ENCODE peak calls at places on chromosomes 11 and 22, in ten cellular contexts. One of them, this sample, is unnamed.

GRCh38 chr22:45429921-45430775 is 16.7 kb downstream of the RIBC2 start:
- DNase-seq in CD8-positive, alpha-beta T cell: no peak
- DNase-seq in pancreas: no peak
- DNase-seq in activated naive CD4-positive, alpha-beta T cell: no peak
- DNase-seq in HFF-Myc: no peak
- DNase-seq in fibroblast of mammary gland: no peak
- DNase-seq in hippocampal formation: no peak
- DNase-seq in right atrium auricular region: no peak
- DNase-seq in activated CD4-positive, alpha-beta T cell treated with anti-CD3 and anti-CD28 coated beads, Interleukin-2, amount 10 ng/mL, durations not matched to agents 7 days and 5 days: no peak
- DNase-seq in GM12878: no peak
- DNase-seq in this sample: no peak

GRCh38 chr11:65777241-65777640 is 3.5 kb downstream of the AP5B1 start:
- DNase-seq in GM12878: no peak
- DNase-seq in fibroblast of mammary gland: no peak
- DNase-seq in activated CD4-positive, alpha-beta T cell treated with anti-CD3 and anti-CD28 coated beads, Interleukin-2, amount 10 ng/mL, durations not matched to agents 7 days and 5 days: no peak
- DNase-seq in activated naive CD4-positive, alpha-beta T cell: no peak
- DNase-seq in pancreas: peak
- DNase-seq in hippocampal formation: no peak
- DNase-seq in CD8-positive, alpha-beta T cell: peak
- DNase-seq in HFF-Myc: no peak
- DNase-seq in right atrium auricular region: peak
- DNase-seq in this sample: no peak

GRCh38 chr11:122882809-122883681 is 486 bp downstream of the JHY start:
- DNase-seq in hippocampal formation: no peak
- DNase-seq in right atrium auricular region: no peak
- DNase-seq in CD8-positive, alpha-beta T cell: peak
- DNase-seq in activated CD4-positive, alpha-beta T cell treated with anti-CD3 and anti-CD28 coated beads, Interleukin-2, amount 10 ng/mL, durations not matched to agents 7 days and 5 days: peak
- DNase-seq in pancreas: peak
- DNase-seq in HFF-Myc: no peak
- DNase-seq in GM12878: no peak
- DNase-seq in activated naive CD4-positive, alpha-beta T cell: peak
- DNase-seq in fibroblast of mammary gland: peak
- DNase-seq in this sample: peak

GRCh38 chr22:46676881-46677280 is 56.7 kb downstream of the GRAMD4 start:
- DNase-seq in fibroblast of mammary gland: no peak
- DNase-seq in GM12878: no peak
- DNase-seq in right atrium auricular region: no peak
- DNase-seq in pancreas: peak
- DNase-seq in hippocampal formation: no peak
- DNase-seq in CD8-positive, alpha-beta T cell: no peak
- DNase-seq in activated naive CD4-positive, alpha-beta T cell: no peak
- DNase-seq in HFF-Myc: no peak
- DNase-seq in activated CD4-positive, alpha-beta T cell treated with anti-CD3 and anti-CD28 coated beads, Interleukin-2, amount 10 ng/mL, durations not matched to agents 7 days and 5 days: no peak
- DNase-seq in this sample: no peak

GRCh38 chr22:19819911-19820879 is 34.5 kb downstream of the GNB1L start:
- DNase-seq in CD8-positive, alpha-beta T cell: peak
- DNase-seq in HFF-Myc: no peak
- DNase-seq in right atrium auricular region: no peak
- DNase-seq in fibroblast of mammary gland: no peak
- DNase-seq in activated CD4-positive, alpha-beta T cell treated with anti-CD3 and anti-CD28 coated beads, Interleukin-2, amount 10 ng/mL, durations not matched to agents 7 days and 5 days: no peak
- DNase-seq in GM12878: no peak
- DNase-seq in hippocampal formation: no peak
- DNase-seq in pancreas: no peak
- DNase-seq in activated naive CD4-positive, alpha-beta T cell: no peak
- DNase-seq in this sample: no peak

GRCh38 chr11:71240865-71241691 is 11.3 kb downstream of the SHANK2 start:
- DNase-seq in hippocampal formation: no peak
- DNase-seq in CD8-positive, alpha-beta T cell: no peak
- DNase-seq in activated naive CD4-positive, alpha-beta T cell: no peak
- DNase-seq in HFF-Myc: peak
- DNase-seq in right atrium auricular region: no peak
- DNase-seq in activated CD4-positive, alpha-beta T cell treated with anti-CD3 and anti-CD28 coated beads, Interleukin-2, amount 10 ng/mL, durations not matched to agents 7 days and 5 days: no peak
- DNase-seq in GM12878: peak
- DNase-seq in fibroblast of mammary gland: peak
- DNase-seq in pancreas: no peak
- DNase-seq in this sample: no peak

GRCh38 chr11:38582151-38582550 is 1984.1 kb upstream of the RAG2 start:
- DNase-seq in fibroblast of mammary gland: no peak
- DNase-seq in activated naive CD4-positive, alpha-beta T cell: no peak
- DNase-seq in CD8-positive, alpha-beta T cell: no peak
- DNase-seq in right atrium auricular region: no peak
- DNase-seq in pancreas: no peak
- DNase-seq in GM12878: no peak
- DNase-seq in HFF-Myc: no peak
- DNase-seq in hippocampal formation: no peak
- DNase-seq in activated CD4-positive, alpha-beta T cell treated with anti-CD3 and anti-CD28 coated beads, Interleukin-2, amount 10 ng/mL, durations not matched to agents 7 days and 5 days: no peak
- DNase-seq in this sample: no peak

GRCh38 chr11:36594316-36594989 is at the start of gene IFTAP:
- DNase-seq in HFF-Myc: peak
- DNase-seq in CD8-positive, alpha-beta T cell: peak
- DNase-seq in hippocampal formation: peak
- DNase-seq in activated naive CD4-positive, alpha-beta T cell: no peak
- DNase-seq in GM12878: no peak
- DNase-seq in activated CD4-positive, alpha-beta T cell treated with anti-CD3 and anti-CD28 coated beads, Interleukin-2, amount 10 ng/mL, durations not matched to agents 7 days and 5 days: peak
- DNase-seq in right atrium auricular region: peak
- DNase-seq in fibroblast of mammary gland: peak
- DNase-seq in pancreas: peak
- DNase-seq in this sample: no peak

GRCh38 chr22:43511276-43511910 is 99.6 kb downstream of the MPPED1 start:
- DNase-seq in pancreas: no peak
- DNase-seq in right atrium auricular region: no peak
- DNase-seq in GM12878: no peak
- DNase-seq in activated naive CD4-positive, alpha-beta T cell: no peak
- DNase-seq in fibroblast of mammary gland: no peak
- DNase-seq in HFF-Myc: no peak
- DNase-seq in activated CD4-positive, alpha-beta T cell treated with anti-CD3 and anti-CD28 coated beads, Interleukin-2, amount 10 ng/mL, durations not matched to agents 7 days and 5 days: no peak
- DNase-seq in hippocampal formation: no peak
- DNase-seq in CD8-positive, alpha-beta T cell: no peak
- DNase-seq in this sample: no peak

GRCh38 chr11:11025087-11025486 is 167.2 kb upstream of the ZBED5 start:
- DNase-seq in CD8-positive, alpha-beta T cell: no peak
- DNase-seq in right atrium auricular region: no peak
- DNase-seq in HFF-Myc: no peak
- DNase-seq in fibroblast of mammary gland: peak
- DNase-seq in GM12878: no peak
- DNase-seq in hippocampal formation: no peak
- DNase-seq in pancreas: no peak
- DNase-seq in activated CD4-positive, alpha-beta T cell treated with anti-CD3 and anti-CD28 coated beads, Interleukin-2, amount 10 ng/mL, durations not matched to agents 7 days and 5 days: no peak
- DNase-seq in activated naive CD4-positive, alpha-beta T cell: no peak
- DNase-seq in this sample: no peak

GRCh38 chr11:64268687-64269379 is 15.6 kb downstream of the BAD start:
- DNase-seq in activated CD4-positive, alpha-beta T cell treated with anti-CD3 and anti-CD28 coated beads, Interleukin-2, amount 10 ng/mL, durations not matched to agents 7 days and 5 days: peak
- DNase-seq in activated naive CD4-positive, alpha-beta T cell: no peak
- DNase-seq in right atrium auricular region: peak
- DNase-seq in fibroblast of mammary gland: peak
- DNase-seq in hippocampal formation: no peak
- DNase-seq in GM12878: no peak
- DNase-seq in pancreas: no peak
- DNase-seq in HFF-Myc: no peak
- DNase-seq in CD8-positive, alpha-beta T cell: no peak
- DNase-seq in this sample: no peak

GRCh38 chr11:10909141-10909883 is 51.5 kb upstream of the ZBED5 start:
- DNase-seq in HFF-Myc: no peak
- DNase-seq in fibroblast of mammary gland: peak
- DNase-seq in activated CD4-positive, alpha-beta T cell treated with anti-CD3 and anti-CD28 coated beads, Interleukin-2, amount 10 ng/mL, durations not matched to agents 7 days and 5 days: no peak
- DNase-seq in activated naive CD4-positive, alpha-beta T cell: no peak
- DNase-seq in GM12878: no peak
- DNase-seq in right atrium auricular region: no peak
- DNase-seq in CD8-positive, alpha-beta T cell: no peak
- DNase-seq in pancreas: no peak
- DNase-seq in hippocampal formation: no peak
- DNase-seq in this sample: no peak

GRCh38 chr22:24072361-24072760 is 61.3 kb downstream of the CABIN1 start:
- DNase-seq in CD8-positive, alpha-beta T cell: no peak
- DNase-seq in fibroblast of mammary gland: no peak
- DNase-seq in activated naive CD4-positive, alpha-beta T cell: no peak
- DNase-seq in GM12878: no peak
- DNase-seq in hippocampal formation: no peak
- DNase-seq in activated CD4-positive, alpha-beta T cell treated with anti-CD3 and anti-CD28 coated beads, Interleukin-2, amount 10 ng/mL, durations not matched to agents 7 days and 5 days: no peak
- DNase-seq in right atrium auricular region: no peak
- DNase-seq in pancreas: no peak
- DNase-seq in HFF-Myc: no peak
- DNase-seq in this sample: no peak

GRCh38 chr11:72657356-72657755 is 16.9 kb downstream of the PDE2A start:
- DNase-seq in activated naive CD4-positive, alpha-beta T cell: no peak
- DNase-seq in hippocampal formation: no peak
- DNase-seq in HFF-Myc: no peak
- DNase-seq in CD8-positive, alpha-beta T cell: no peak
- DNase-seq in activated CD4-positive, alpha-beta T cell treated with anti-CD3 and anti-CD28 coated beads, Interleukin-2, amount 10 ng/mL, durations not matched to agents 7 days and 5 days: no peak
- DNase-seq in fibroblast of mammary gland: no peak
- DNase-seq in pancreas: no peak
- DNase-seq in GM12878: no peak
- DNase-seq in right atrium auricular region: no peak
- DNase-seq in this sample: no peak

GRCh38 chr22:39414886-39415285 is 15.3 kb downstream of the TAB1 start:
- DNase-seq in GM12878: no peak
- DNase-seq in hippocampal formation: peak
- DNase-seq in pancreas: peak
- DNase-seq in activated CD4-positive, alpha-beta T cell treated with anti-CD3 and anti-CD28 coated beads, Interleukin-2, amount 10 ng/mL, durations not matched to agents 7 days and 5 days: no peak
- DNase-seq in activated naive CD4-positive, alpha-beta T cell: no peak
- DNase-seq in right atrium auricular region: no peak
- DNase-seq in CD8-positive, alpha-beta T cell: no peak
- DNase-seq in fibroblast of mammary gland: no peak
- DNase-seq in HFF-Myc: no peak
- DNase-seq in this sample: no peak

GRCh38 chr11:63940786-63941185 is 2.0 kb downstream of the NAA40 start:
- DNase-seq in activated naive CD4-positive, alpha-beta T cell: no peak
- DNase-seq in activated CD4-positive, alpha-beta T cell treated with anti-CD3 and anti-CD28 coated beads, Interleukin-2, amount 10 ng/mL, durations not matched to agents 7 days and 5 days: no peak
- DNase-seq in pancreas: no peak
- DNase-seq in CD8-positive, alpha-beta T cell: no peak
- DNase-seq in fibroblast of mammary gland: no peak
- DNase-seq in hippocampal formation: no peak
- DNase-seq in GM12878: no peak
- DNase-seq in HFF-Myc: no peak
- DNase-seq in right atrium auricular region: no peak
- DNase-seq in this sample: no peak

GRCh38 chr22:20194681-20195593 is 44.1 kb upstream of the CCDC188 start:
- DNase-seq in HFF-Myc: no peak
- DNase-seq in activated CD4-positive, alpha-beta T cell treated with anti-CD3 and anti-CD28 coated beads, Interleukin-2, amount 10 ng/mL, durations not matched to agents 7 days and 5 days: no peak
- DNase-seq in fibroblast of mammary gland: no peak
- DNase-seq in pancreas: no peak
- DNase-seq in activated naive CD4-positive, alpha-beta T cell: no peak
- DNase-seq in CD8-positive, alpha-beta T cell: no peak
- DNase-seq in GM12878: no peak
- DNase-seq in right atrium auricular region: no peak
- DNase-seq in hippocampal formation: no peak
- DNase-seq in this sample: no peak

GRCh38 chr11:85182437-85183109 is 444.6 kb downstream of the DLG2 start:
- DNase-seq in CD8-positive, alpha-beta T cell: no peak
- DNase-seq in HFF-Myc: peak
- DNase-seq in right atrium auricular region: no peak
- DNase-seq in activated CD4-positive, alpha-beta T cell treated with anti-CD3 and anti-CD28 coated beads, Interleukin-2, amount 10 ng/mL, durations not matched to agents 7 days and 5 days: no peak
- DNase-seq in hippocampal formation: no peak
- DNase-seq in activated naive CD4-positive, alpha-beta T cell: no peak
- DNase-seq in fibroblast of mammary gland: peak
- DNase-seq in GM12878: no peak
- DNase-seq in pancreas: no peak
- DNase-seq in this sample: no peak

GRCh38 chr11:101428918-101429317 is 154.9 kb downstream of the TRPC6 start:
- DNase-seq in CD8-positive, alpha-beta T cell: no peak
- DNase-seq in GM12878: no peak
- DNase-seq in hippocampal formation: no peak
- DNase-seq in HFF-Myc: no peak
- DNase-seq in activated naive CD4-positive, alpha-beta T cell: no peak
- DNase-seq in right atrium auricular region: no peak
- DNase-seq in activated CD4-positive, alpha-beta T cell treated with anti-CD3 and anti-CD28 coated beads, Interleukin-2, amount 10 ng/mL, durations not matched to agents 7 days and 5 days: no peak
- DNase-seq in fibroblast of mammary gland: peak
- DNase-seq in pancreas: no peak
- DNase-seq in this sample: no peak